ENCODE peak calls at places on chromosomes 6 and 20, in five cellular contexts. X, Z, S, Y and M are unnamed samples.

GRCh38 chr6:52976591-52977035 is 18.5 kb downstream of the GSTA4 start:
- DNase-seq in X (peak), S (no peak), Y (no peak), Z (no peak), M (no peak)

GRCh38 chr6:110063864-110064263 is 85.8 kb downstream of the GPR6 start:
- DNase-seq in X (no peak), Z (no peak), Y (no peak), S (no peak), M (no peak)

GRCh38 chr20:61419010-61419409 is 166.9 kb downstream of the CDH4 start:
- DNase-seq in Y (no peak), X (no peak), Z (no peak), S (no peak), M (no peak)

GRCh38 chr20:35363190-35363589 is 48.6 kb downstream of the UQCC1 start:
- DNase-seq in Y (no peak), X (no peak), S (no peak), Z (peak), M (no peak)

GRCh38 chr6:30178837-30179236 is 15.5 kb downstream of the TRIM15 start:
- DNase-seq in Y (no peak), S (no peak), X (no peak), Z (no peak), M (no peak)

GRCh38 chr20:50691585-50692552 is 527 bp upstream of the RIPOR3 start:
- DNase-seq in Z (peak), Y (no peak), X (no peak), S (peak), M (peak)

GRCh38 chr6:3759656-3760245 is 8.2 kb upstream of the PXDC1 start:
- DNase-seq in S (no peak), X (no peak), Z (peak), Y (no peak), M (no peak)

GRCh38 chr20:53354314-53354713 is 239.3 kb downstream of the ZNF217 start:
- DNase-seq in Z (no peak), S (no peak), Y (no peak), X (no peak), M (no peak)

GRCh38 chr6:137962725-137963124 is 95.7 kb downstream of the TNFAIP3 start:
- DNase-seq in S (no peak), Z (no peak), Y (no peak), X (no peak), M (no peak)

GRCh38 chr20:41014557-41015088 is 14.0 kb upstream of the TOP1 start:
- DNase-seq in S (no peak), Z (no peak), Y (no peak), X (no peak), M (no peak)

GRCh38 chr6:46011241-46012085 is 4.2 kb downstream of the CLIC5 start:
- DNase-seq in X (peak), S (no peak), Z (peak), Y (peak), M (no peak)

GRCh38 chr20:64256282-64256947 is 867 bp downstream of the PCMTD2 start:
- DNase-seq in Y (peak), Z (no peak), X (no peak), S (no peak), M (no peak)

GRCh38 chr6:147299035-147299434 is 94.8 kb downstream of the STXBP5 start:
- DNase-seq in S (no peak), Z (no peak), Y (no peak), X (no peak), M (no peak)

GRCh38 chr20:58065508-58066361 is 162.7 kb downstream of the ANKRD60 start:
- DNase-seq in Z (no peak), X (no peak), Y (no peak), S (no peak), M (no peak)

DNA sequence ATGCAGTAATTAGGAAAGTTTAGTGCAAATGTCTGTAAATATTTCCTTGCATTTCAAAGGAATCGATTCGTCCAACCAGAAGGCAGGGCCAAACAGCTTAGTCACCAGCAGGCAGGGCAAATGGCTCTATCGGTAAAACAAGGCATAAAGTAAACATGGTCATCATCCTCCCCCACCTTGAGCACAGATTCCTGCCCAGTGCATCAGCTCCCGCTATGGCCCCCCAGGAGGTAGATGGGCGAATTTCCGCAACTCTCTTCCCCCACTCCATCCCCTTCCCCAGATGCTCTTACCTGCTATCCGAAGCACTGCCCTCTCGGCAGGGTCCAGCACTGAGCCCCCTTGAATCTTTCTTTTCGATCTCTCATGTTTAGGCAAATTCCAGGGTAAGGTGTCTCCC is 103.8 kb upstream of the BEND6 start:
- DNase-seq in Y (no peak), X (no peak), Z (peak), S (no peak), M (no peak)
- H3K4me3 ChIP-seq in Y (no peak), X (no peak), Z (peak), S (peak), M (peak)

GRCh38 chr20:44584103-44584690 is 1.8 kb downstream of the PKIG start:
- DNase-seq in S (no peak), Y (no peak), X (no peak), Z (no peak), M (no peak)

GRCh38 chr20:44586986-44587980 is 4.9 kb downstream of the PKIG start:
- DNase-seq in X (no peak), Y (no peak), Z (no peak), S (no peak), M (no peak)

GRCh38 chr20:44583179-44583578 is 800 bp downstream of the PKIG start:
- DNase-seq in Z (no peak), X (no peak), S (no peak), Y (no peak), M (no peak)

GRCh38 chr20:44586289-44586911 is 4.0 kb downstream of the PKIG start:
- DNase-seq in X (no peak), Z (no peak), S (no peak), Y (no peak), M (no peak)

DNA sequence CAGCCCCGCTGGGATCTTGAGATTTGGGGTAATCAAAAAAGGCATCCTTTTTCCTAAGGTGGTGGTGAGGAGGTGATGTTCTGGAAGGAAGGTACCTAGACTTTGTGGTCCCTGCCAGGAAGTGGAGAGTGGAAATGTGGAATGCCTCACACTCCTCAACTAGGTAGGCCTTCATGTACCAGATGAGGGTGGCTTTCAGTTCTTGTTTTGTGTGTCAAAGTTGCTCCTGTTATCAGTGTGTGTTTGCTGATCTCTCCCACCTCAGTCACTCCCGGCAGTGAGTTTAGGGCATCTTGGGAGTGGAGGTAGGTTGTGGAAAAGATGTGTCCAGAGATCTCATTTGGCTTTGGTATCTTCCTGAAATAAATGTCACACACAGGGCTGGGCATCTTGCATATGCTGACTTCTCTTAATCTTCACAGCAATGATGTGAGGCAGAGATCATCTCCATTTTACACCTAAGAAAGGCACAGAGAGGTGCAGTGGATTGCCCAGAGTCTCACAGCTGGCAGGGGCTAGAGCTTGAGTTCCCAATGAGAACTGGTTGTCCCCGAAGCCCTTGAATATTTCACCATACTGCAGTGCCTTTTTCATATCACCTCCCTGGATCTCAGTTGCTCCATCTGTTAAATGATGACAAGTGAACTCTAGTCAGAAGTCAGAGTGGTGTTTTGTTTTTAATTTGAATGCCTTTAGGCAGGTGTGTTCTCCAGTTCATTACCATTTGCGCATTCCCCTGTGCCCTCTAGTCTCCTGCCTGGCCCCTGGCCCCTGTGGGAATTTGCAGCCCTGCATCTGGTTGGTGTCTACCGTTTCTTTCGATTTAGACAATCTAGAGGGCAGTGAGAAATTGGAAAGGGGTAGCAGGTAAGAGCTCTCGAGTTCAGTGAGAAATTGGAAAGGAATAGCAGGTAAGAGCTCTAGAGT is 2.9 kb downstream of the PKIG start:
- DNase-seq in S (no peak), Z (no peak), Y (no peak), X (no peak), M (no peak)
- H3K4me3 ChIP-seq in S (peak), Z (no peak), Y (no peak), X (no peak), M (no peak)

DNA sequence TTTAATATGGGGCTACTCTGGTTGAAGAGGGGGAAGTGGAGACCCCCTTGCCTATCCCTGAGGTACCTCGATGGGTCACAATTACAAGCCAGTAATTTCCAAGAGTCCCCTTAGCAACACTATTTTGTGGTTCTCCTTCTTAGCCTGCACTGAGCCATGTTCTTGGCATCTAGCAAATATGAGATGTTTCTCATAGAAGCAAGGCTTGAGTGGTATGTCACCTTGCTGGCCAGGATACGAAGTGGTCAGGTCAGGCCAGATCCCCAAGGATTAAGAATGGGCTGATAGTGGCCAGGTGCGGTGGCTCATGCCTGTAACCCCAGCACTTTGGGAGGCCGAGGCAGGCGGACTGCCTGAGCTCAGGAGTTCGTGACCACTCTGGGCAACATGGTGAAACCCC is 2.1 kb upstream of the GHRH start:
- DNase-seq in Z (no peak), X (no peak), S (no peak), Y (no peak), M (no peak)
- H3K4me3 ChIP-seq in Z (no peak), X (no peak), S (no peak), Y (no peak), M (no peak)

DNA sequence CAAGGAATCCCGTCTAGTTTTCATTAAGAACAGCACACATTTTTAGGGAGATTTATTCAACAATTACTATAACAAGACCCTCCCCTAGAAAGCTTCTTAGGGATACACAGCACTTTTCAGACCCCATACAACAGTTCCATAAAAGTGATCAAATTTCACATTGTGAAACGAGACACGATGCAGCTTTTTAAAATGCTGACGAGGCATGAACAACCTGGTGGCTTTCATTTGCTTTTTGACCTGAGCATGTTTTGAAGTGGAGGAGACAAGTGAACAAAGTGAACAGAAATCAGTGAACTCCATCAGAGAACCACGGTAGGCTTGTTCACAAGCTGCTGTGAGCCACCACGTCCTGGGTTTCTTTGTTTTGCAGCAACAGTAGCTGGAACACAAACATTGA is 112.2 kb downstream of the PCSK2 start:
- DNase-seq in S (no peak), X (no peak), Y (no peak), Z (no peak), M (no peak)
- H3K4me3 ChIP-seq in S (no peak), X (no peak), Y (no peak), Z (no peak), M (no peak)